ENCODE peak calls at places on chromosomes 1 and 21, in eight cellular contexts. S is esophagus muscularis mucosa; D is activated CD8-positive, alpha-beta memory T cell treated with anti-CD3 and anti-CD28 coated beads, Interleukin-2, amount 50 U/mL, for 48 hours; H is CD8-positive, alpha-beta memory T cell; E is mucosa of descending colon; R is fibroblast of the aortic adventitia; X is EL; Z is GM04503. I is an unnamed sample.

GRCh38 chr1:172449012-172449584 is 5.2 kb upstream of the PIGC start:
- DNase-seq in S (no peak), D (no peak), H (no peak), E (no peak), R (no peak), X (no peak), Z (no peak), I (no peak)

GRCh38 chr21:46421756-46422555 is 36.7 kb upstream of the DIP2A start:
- DNase-seq in S (no peak), D (no peak), H (no peak), E (no peak), R (no peak), X (no peak), Z (no peak), I (no peak)

GRCh38 chr1:226973898-226974543 is 33.9 kb downstream of the COQ8A start:
- DNase-seq in S (peak; percentile 95), D (no peak), H (no peak), E (no peak), R (peak; percentile 62), X (no peak), Z (no peak), I (no peak)

GRCh38 chr1:207361910-207362309 is 40.4 kb downstream of the CD55 start:
- DNase-seq in S (no peak), D (no peak), H (no peak), E (no peak), R (no peak), X (no peak), Z (no peak), I (no peak)

GRCh38 chr1:193479187-193479586 is 292.8 kb upstream of the B3GALT2 start:
- DNase-seq in S (no peak), D (no peak), H (peak; percentile 88), E (peak; percentile 30), R (no peak), X (no peak), Z (no peak), I (peak; percentile 78)

GRCh38 chr1:94539496-94539895 is 2.1 kb downstream of the F3 start:
- DNase-seq in S (no peak), D (no peak), H (no peak), E (no peak), R (peak; percentile 45), X (peak; percentile 79), Z (no peak), I (no peak)

GRCh38 chr1:1664941-1665814 is 6.4 kb upstream of the CDK11B start:
- DNase-seq in S (no peak), D (no peak), H (no peak), E (peak; percentile 24), R (no peak), X (no peak), Z (no peak), I (no peak)

GRCh38 chr1:82848043-82848442 is 1047.3 kb downstream of the ADGRL2 start:
- DNase-seq in S (no peak), D (no peak), H (no peak), E (no peak), R (no peak), X (no peak), Z (no peak), I (no peak)

GRCh38 chr1:162899422-162900168 is 38.6 kb upstream of the CCDC190 start:
- DNase-seq in S (no peak), D (no peak), H (no peak), E (no peak), R (peak; percentile 93), X (peak; percentile 88), Z (peak; percentile 67), I (no peak)

GRCh38 chr21:38879912-38880577 is 74.3 kb downstream of the ETS2 start:
- DNase-seq in S (no peak), D (no peak), H (no peak), E (no peak), R (no peak), X (no peak), Z (no peak), I (no peak)

GRCh38 chr1:110150330-110151174 is at the start of gene SLC6A17:
- DNase-seq in S (no peak), D (peak; percentile 82), H (no peak), E (no peak), R (peak; percentile 51), X (peak; percentile 82), Z (no peak), I (peak; percentile 42)

GRCh38 chr1:162328507-162328906 is 48.1 kb downstream of the SPATA46 start:
- DNase-seq in S (no peak), D (no peak), H (no peak), E (no peak), R (no peak), X (no peak), Z (no peak), I (no peak)

GRCh38 chr1:246269466-246269865 is 237.6 kb downstream of the SMYD3 start:
- DNase-seq in S (no peak), D (no peak), H (no peak), E (no peak), R (no peak), X (no peak), Z (no peak), I (no peak)

GRCh38 chr1:160534823-160535605 is 12.0 kb upstream of the SLAMF6 start:
- DNase-seq in S (no peak), D (no peak), H (no peak), E (no peak), R (no peak), X (no peak), Z (no peak), I (no peak)

GRCh38 chr1:14787604-14788003 is 189.1 kb downstream of the KAZN start:
- DNase-seq in S (no peak), D (no peak), H (no peak), E (no peak), R (no peak), X (no peak), Z (no peak), I (no peak)

GRCh38 chr1:90721210-90722194 is 4.4 kb upstream of the BARHL2 start:
- DNase-seq in S (no peak), D (peak; percentile 81), H (no peak), E (peak; percentile 84), R (peak; percentile 53), X (peak; percentile 63), Z (no peak), I (peak; percentile 44)

GRCh38 chr1:156927215-156928042 is 7.0 kb downstream of the LRRC71 start:
- DNase-seq in S (no peak), D (peak; percentile 86), H (peak; percentile 35), E (peak; percentile 83), R (peak; percentile 67), X (peak; percentile 78), Z (no peak), I (peak; percentile 41)

GRCh38 chr1:186337554-186337953 is 37.5 kb downstream of the TPR start:
- DNase-seq in S (no peak), D (no peak), H (no peak), E (no peak), R (no peak), X (no peak), Z (no peak), I (no peak)

GRCh38 chr1:218850367-218850766 is 323.3 kb upstream of the LYPLAL1 start:
- DNase-seq in S (no peak), D (no peak), H (no peak), E (no peak), R (peak; percentile 22), X (peak; percentile 28), Z (peak; percentile 38), I (no peak)

GRCh38 chr1:41901551-41901950 is 17.2 kb downstream of the HIVEP3 start:
- DNase-seq in S (peak; percentile 68), D (no peak), H (no peak), E (no peak), R (no peak), X (no peak), Z (no peak), I (no peak)

GRCh38 chr1:152107984-152108898 is 7.0 kb downstream of the TCHH start:
- DNase-seq in S (no peak), D (no peak), H (no peak), E (peak; percentile 48), R (peak; percentile 73), X (peak; percentile 68), Z (no peak), I (no peak)

I was measured in B cell.